ENCODE peak calls at places on chromosomes 12 and 14, in eight cellular contexts. One of them, this sample, is unnamed.

GRCh38 chr14:78904094-78904493 is 733.9 kb downstream of the NRXN3 start:
- DNase-seq in CD8-positive, alpha-beta T cell: no peak
- DNase-seq in astrocyte: no peak
- DNase-seq in NB4: peak
- DNase-seq in left ventricle myocardium superior: no peak
- DNase-seq in G401: no peak
- DNase-seq in progenitor cell of endocrine pancreas: no peak
- DNase-seq in stimulated activated CD4-positive, alpha-beta T cell treated with anti-CD3 and anti-CD28 coated beads, Interleukin-15, amount 100 ng/mL, for 1 hour: no peak
- DNase-seq in this sample: no peak

GRCh38 chr12:108724054-108724889 is 7.0 kb downstream of the CORO1C start:
- DNase-seq in CD8-positive, alpha-beta T cell: no peak
- DNase-seq in astrocyte: peak
- DNase-seq in NB4: peak
- DNase-seq in left ventricle myocardium superior: no peak
- DNase-seq in G401: no peak
- DNase-seq in progenitor cell of endocrine pancreas: no peak
- DNase-seq in stimulated activated CD4-positive, alpha-beta T cell treated with anti-CD3 and anti-CD28 coated beads, Interleukin-15, amount 100 ng/mL, for 1 hour: no peak
- DNase-seq in this sample: no peak

GRCh38 chr12:121800694-121801600 is 2.9 kb upstream of the SETD1B start:
- DNase-seq in CD8-positive, alpha-beta T cell: peak
- DNase-seq in astrocyte: peak
- DNase-seq in NB4: peak
- DNase-seq in left ventricle myocardium superior: peak
- DNase-seq in G401: peak
- DNase-seq in progenitor cell of endocrine pancreas: no peak
- DNase-seq in stimulated activated CD4-positive, alpha-beta T cell treated with anti-CD3 and anti-CD28 coated beads, Interleukin-15, amount 100 ng/mL, for 1 hour: no peak
- DNase-seq in this sample: peak

GRCh38 chr14:29926701-29927595 is 699 bp downstream of the PRKD1 start:
- DNase-seq in CD8-positive, alpha-beta T cell: no peak
- DNase-seq in astrocyte: peak
- DNase-seq in NB4: no peak
- DNase-seq in left ventricle myocardium superior: peak
- DNase-seq in G401: no peak
- DNase-seq in progenitor cell of endocrine pancreas: peak
- DNase-seq in stimulated activated CD4-positive, alpha-beta T cell treated with anti-CD3 and anti-CD28 coated beads, Interleukin-15, amount 100 ng/mL, for 1 hour: no peak
- DNase-seq in this sample: peak

GRCh38 chr12:57138526-57139272 is 8.7 kb downstream of the LRP1-AS start:
- DNase-seq in CD8-positive, alpha-beta T cell: no peak
- DNase-seq in astrocyte: no peak
- DNase-seq in NB4: peak
- DNase-seq in left ventricle myocardium superior: peak
- DNase-seq in G401: no peak
- DNase-seq in progenitor cell of endocrine pancreas: no peak
- DNase-seq in stimulated activated CD4-positive, alpha-beta T cell treated with anti-CD3 and anti-CD28 coated beads, Interleukin-15, amount 100 ng/mL, for 1 hour: no peak
- DNase-seq in this sample: peak

GRCh38 chr12:109900752-109901580 is 892 bp downstream of the TCHP start:
- DNase-seq in CD8-positive, alpha-beta T cell: no peak
- DNase-seq in astrocyte: no peak
- DNase-seq in NB4: peak
- DNase-seq in left ventricle myocardium superior: no peak
- DNase-seq in G401: no peak
- DNase-seq in progenitor cell of endocrine pancreas: no peak
- DNase-seq in stimulated activated CD4-positive, alpha-beta T cell treated with anti-CD3 and anti-CD28 coated beads, Interleukin-15, amount 100 ng/mL, for 1 hour: no peak
- DNase-seq in this sample: no peak

GRCh38 chr12:90067791-90068190 is 359.2 kb upstream of the ATP2B1 start:
- DNase-seq in CD8-positive, alpha-beta T cell: no peak
- DNase-seq in astrocyte: no peak
- DNase-seq in NB4: no peak
- DNase-seq in left ventricle myocardium superior: no peak
- DNase-seq in G401: no peak
- DNase-seq in progenitor cell of endocrine pancreas: no peak
- DNase-seq in stimulated activated CD4-positive, alpha-beta T cell treated with anti-CD3 and anti-CD28 coated beads, Interleukin-15, amount 100 ng/mL, for 1 hour: no peak
- DNase-seq in this sample: no peak

GRCh38 chr12:17148706-17149105 is 542.7 kb upstream of the LMO3 start:
- DNase-seq in CD8-positive, alpha-beta T cell: no peak
- DNase-seq in astrocyte: no peak
- DNase-seq in NB4: peak
- DNase-seq in left ventricle myocardium superior: no peak
- DNase-seq in G401: no peak
- DNase-seq in progenitor cell of endocrine pancreas: no peak
- DNase-seq in stimulated activated CD4-positive, alpha-beta T cell treated with anti-CD3 and anti-CD28 coated beads, Interleukin-15, amount 100 ng/mL, for 1 hour: no peak
- DNase-seq in this sample: no peak

GRCh38 chr14:42222924-42223471 is 616.3 kb downstream of the LRFN5 start:
- DNase-seq in CD8-positive, alpha-beta T cell: no peak
- DNase-seq in astrocyte: peak
- DNase-seq in NB4: no peak
- DNase-seq in left ventricle myocardium superior: no peak
- DNase-seq in G401: peak
- DNase-seq in progenitor cell of endocrine pancreas: no peak
- DNase-seq in stimulated activated CD4-positive, alpha-beta T cell treated with anti-CD3 and anti-CD28 coated beads, Interleukin-15, amount 100 ng/mL, for 1 hour: no peak
- DNase-seq in this sample: no peak

GRCh38 chr12:56941299-56942017 is 7.2 kb upstream of the SDR9C7 start:
- DNase-seq in CD8-positive, alpha-beta T cell: no peak
- DNase-seq in astrocyte: peak
- DNase-seq in NB4: peak
- DNase-seq in left ventricle myocardium superior: no peak
- DNase-seq in G401: peak
- DNase-seq in progenitor cell of endocrine pancreas: no peak
- DNase-seq in stimulated activated CD4-positive, alpha-beta T cell treated with anti-CD3 and anti-CD28 coated beads, Interleukin-15, amount 100 ng/mL, for 1 hour: no peak
- DNase-seq in this sample: no peak